ENCODE peak calls at places on chromosomes 7 and 10, in six cellular contexts. S is right cardiac atrium; I is central memory CD4-positive, alpha-beta T cell; P is Peyer's patch; U is cerebellum; V is ELR. N is an unnamed sample.

GRCh38 chr7:132251327-132251659 is 325.0 kb downstream of the PLXNA4 start:
- DNase-seq in S (peak; percentile 90), U (peak; percentile 85), V (no peak), P (peak; percentile 76), I (no peak), N (no peak)

GRCh38 chr7:92973964-92974363 is 137.6 kb upstream of the CDK6 start:
- DNase-seq in I (no peak), U (no peak), S (no peak), P (no peak), V (peak; percentile 47), N (no peak)

GRCh38 chr10:122468923-122469781 is 7.8 kb downstream of the HTRA1 start:
- DNase-seq in I (no peak), V (peak; percentile 98), U (no peak), P (no peak), S (no peak), N (no peak)

GRCh38 chr7:140230862-140231778 is 54.3 kb upstream of the KDM7A start:
- DNase-seq in S (peak; percentile 75), I (peak; percentile 53), V (peak; percentile 17), U (peak; percentile 15), P (peak; percentile 87), N (peak; percentile 53)

GRCh38 chr7:149280151-149280550 is 18.2 kb downstream of the ZNF783 start:
- DNase-seq in V (no peak), S (no peak), I (no peak), P (no peak), U (no peak), N (no peak)

GRCh38 chr10:19144206-19144605 is 95.6 kb downstream of the MALRD1 start:
- DNase-seq in V (no peak), I (no peak), U (no peak), S (no peak), P (no peak), N (no peak)

GRCh38 chr10:80090120-80090519 is 11.7 kb downstream of the TMEM254 start:
- DNase-seq in U (no peak), S (no peak), P (no peak), V (no peak), I (no peak), N (no peak)

GRCh38 chr10:43043342-43043772 is 33.5 kb upstream of the RET start:
- DNase-seq in S (peak; percentile 30), U (no peak), I (no peak), V (no peak), P (peak; percentile 27), N (no peak)

GRCh38 chr10:50361946-50362345 is 110.6 kb upstream of the ASAH2 start:
- DNase-seq in I (no peak), V (no peak), S (no peak), U (no peak), P (no peak), N (no peak)

GRCh38 chr7:45268013-45268412 is 110.4 kb downstream of the RAMP3 start:
- DNase-seq in I (no peak), P (no peak), S (no peak), U (no peak), V (no peak), N (no peak)

GRCh38 chr10:97573672-97574071 is 1.1 kb downstream of the ANKRD2 start:
- DNase-seq in I (no peak), V (no peak), S (no peak), U (no peak), P (no peak), N (no peak)

GRCh38 chr10:75019360-75019759 is 92.1 kb upstream of the SAMD8 start:
- DNase-seq in U (peak; percentile 67), V (peak; percentile 59), P (no peak), S (no peak), I (peak; percentile 29), N (no peak)

N was measured in activated gamma-delta T cell treated with Interleukin-2 at 50 U/mL for 16 hours.